ENCODE peak calls at places on chromosome 9, in ten cellular contexts. One of them, this sample, is unnamed.

GRCh38 chr9:93620881-93621820 is 44.8 kb downstream of the PHF2 start:
- DNase-seq in mesenchymal stem cell: no peak
- DNase-seq in K562: no peak
- DNase-seq in brain microvascular endothelial cell: no peak
- DNase-seq in AG04450: no peak
- DNase-seq in cardiac muscle cell: no peak
- DNase-seq in endothelial cell of umbilical vein: no peak
- DNase-seq in CD4-positive, CD25-positive, alpha-beta regulatory T cell: no peak
- DNase-seq in mesendoderm: no peak
- DNase-seq in tibial nerve: no peak
- DNase-seq in this sample: no peak

GRCh38 chr9:34717996-34718614 is 8.2 kb upstream of the CCL21 start:
- DNase-seq in mesenchymal stem cell: peak
- DNase-seq in K562: no peak
- DNase-seq in brain microvascular endothelial cell: no peak
- DNase-seq in AG04450: no peak
- DNase-seq in cardiac muscle cell: no peak
- DNase-seq in endothelial cell of umbilical vein: no peak
- DNase-seq in CD4-positive, CD25-positive, alpha-beta regulatory T cell: no peak
- DNase-seq in mesendoderm: no peak
- DNase-seq in tibial nerve: no peak
- DNase-seq in this sample: no peak

GRCh38 chr9:134683714-134684374 is 42.2 kb downstream of the COL5A1 start:
- DNase-seq in mesenchymal stem cell: no peak
- DNase-seq in K562: no peak
- DNase-seq in brain microvascular endothelial cell: no peak
- DNase-seq in AG04450: no peak
- DNase-seq in cardiac muscle cell: no peak
- DNase-seq in endothelial cell of umbilical vein: no peak
- DNase-seq in CD4-positive, CD25-positive, alpha-beta regulatory T cell: no peak
- DNase-seq in mesendoderm: no peak
- DNase-seq in tibial nerve: no peak
- DNase-seq in this sample: no peak

GRCh38 chr9:22440841-22441240 is 5.8 kb upstream of the DMRTA1 start:
- DNase-seq in mesenchymal stem cell: no peak
- DNase-seq in K562: no peak
- DNase-seq in brain microvascular endothelial cell: no peak
- DNase-seq in AG04450: no peak
- DNase-seq in cardiac muscle cell: no peak
- DNase-seq in endothelial cell of umbilical vein: no peak
- DNase-seq in CD4-positive, CD25-positive, alpha-beta regulatory T cell: no peak
- DNase-seq in mesendoderm: no peak
- DNase-seq in tibial nerve: no peak
- DNase-seq in this sample: no peak

GRCh38 chr9:89745601-89746376 is 141.0 kb downstream of the GADD45G start:
- DNase-seq in mesenchymal stem cell: no peak
- DNase-seq in K562: no peak
- DNase-seq in brain microvascular endothelial cell: no peak
- DNase-seq in AG04450: no peak
- DNase-seq in cardiac muscle cell: no peak
- DNase-seq in endothelial cell of umbilical vein: no peak
- DNase-seq in CD4-positive, CD25-positive, alpha-beta regulatory T cell: no peak
- DNase-seq in mesendoderm: no peak
- DNase-seq in tibial nerve: no peak
- DNase-seq in this sample: no peak

GRCh38 chr9:84169240-84169639 is 171.3 kb downstream of the SLC28A3 start:
- DNase-seq in mesenchymal stem cell: peak
- DNase-seq in K562: no peak
- DNase-seq in brain microvascular endothelial cell: peak
- DNase-seq in AG04450: no peak
- DNase-seq in cardiac muscle cell: no peak
- DNase-seq in endothelial cell of umbilical vein: no peak
- DNase-seq in CD4-positive, CD25-positive, alpha-beta regulatory T cell: no peak
- DNase-seq in mesendoderm: no peak
- DNase-seq in tibial nerve: no peak
- DNase-seq in this sample: no peak

GRCh38 chr9:134659688-134660131 is 18.1 kb downstream of the COL5A1 start:
- DNase-seq in mesenchymal stem cell: no peak
- DNase-seq in K562: no peak
- DNase-seq in brain microvascular endothelial cell: no peak
- DNase-seq in AG04450: no peak
- DNase-seq in cardiac muscle cell: no peak
- DNase-seq in endothelial cell of umbilical vein: no peak
- DNase-seq in CD4-positive, CD25-positive, alpha-beta regulatory T cell: no peak
- DNase-seq in mesendoderm: no peak
- DNase-seq in tibial nerve: no peak
- DNase-seq in this sample: no peak

GRCh38 chr9:116941266-116941665 is 254.2 kb downstream of the TRIM32 start:
- DNase-seq in mesenchymal stem cell: no peak
- DNase-seq in K562: no peak
- DNase-seq in brain microvascular endothelial cell: no peak
- DNase-seq in AG04450: no peak
- DNase-seq in cardiac muscle cell: no peak
- DNase-seq in endothelial cell of umbilical vein: no peak
- DNase-seq in CD4-positive, CD25-positive, alpha-beta regulatory T cell: no peak
- DNase-seq in mesendoderm: no peak
- DNase-seq in tibial nerve: no peak
- DNase-seq in this sample: no peak

GRCh38 chr9:26710008-26710407 is 182.6 kb downstream of the CAAP1 start:
- DNase-seq in mesenchymal stem cell: no peak
- DNase-seq in K562: no peak
- DNase-seq in brain microvascular endothelial cell: no peak
- DNase-seq in AG04450: no peak
- DNase-seq in cardiac muscle cell: no peak
- DNase-seq in endothelial cell of umbilical vein: no peak
- DNase-seq in CD4-positive, CD25-positive, alpha-beta regulatory T cell: no peak
- DNase-seq in mesendoderm: no peak
- DNase-seq in tibial nerve: no peak
- DNase-seq in this sample: no peak

GRCh38 chr9:87873607-87874319 is 8.9 kb upstream of the SPATA31E1 start:
- DNase-seq in mesenchymal stem cell: peak
- DNase-seq in K562: no peak
- DNase-seq in brain microvascular endothelial cell: no peak
- DNase-seq in AG04450: no peak
- DNase-seq in cardiac muscle cell: no peak
- DNase-seq in endothelial cell of umbilical vein: no peak
- DNase-seq in CD4-positive, CD25-positive, alpha-beta regulatory T cell: no peak
- DNase-seq in mesendoderm: no peak
- DNase-seq in tibial nerve: no peak
- DNase-seq in this sample: no peak

GRCh38 chr9:29209748-29210276 is 1636.5 kb upstream of the C9orf72 start:
- DNase-seq in mesenchymal stem cell: no peak
- DNase-seq in K562: no peak
- DNase-seq in brain microvascular endothelial cell: no peak
- DNase-seq in AG04450: no peak
- DNase-seq in cardiac muscle cell: no peak
- DNase-seq in endothelial cell of umbilical vein: no peak
- DNase-seq in CD4-positive, CD25-positive, alpha-beta regulatory T cell: no peak
- DNase-seq in mesendoderm: no peak
- DNase-seq in tibial nerve: no peak
- DNase-seq in this sample: no peak

GRCh38 chr9:5617749-5618148 is 11.2 kb upstream of the RIC1 start:
- DNase-seq in mesenchymal stem cell: no peak
- DNase-seq in K562: no peak
- DNase-seq in brain microvascular endothelial cell: no peak
- DNase-seq in AG04450: no peak
- DNase-seq in cardiac muscle cell: no peak
- DNase-seq in endothelial cell of umbilical vein: no peak
- DNase-seq in CD4-positive, CD25-positive, alpha-beta regulatory T cell: no peak
- DNase-seq in mesendoderm: no peak
- DNase-seq in tibial nerve: no peak
- DNase-seq in this sample: no peak

GRCh38 chr9:123996731-123997421 is 14.7 kb upstream of the LHX2 start:
- DNase-seq in mesenchymal stem cell: no peak
- DNase-seq in K562: no peak
- DNase-seq in brain microvascular endothelial cell: no peak
- DNase-seq in AG04450: no peak
- DNase-seq in cardiac muscle cell: no peak
- DNase-seq in endothelial cell of umbilical vein: no peak
- DNase-seq in CD4-positive, CD25-positive, alpha-beta regulatory T cell: no peak
- DNase-seq in mesendoderm: peak
- DNase-seq in tibial nerve: no peak
- DNase-seq in this sample: no peak

DNA sequence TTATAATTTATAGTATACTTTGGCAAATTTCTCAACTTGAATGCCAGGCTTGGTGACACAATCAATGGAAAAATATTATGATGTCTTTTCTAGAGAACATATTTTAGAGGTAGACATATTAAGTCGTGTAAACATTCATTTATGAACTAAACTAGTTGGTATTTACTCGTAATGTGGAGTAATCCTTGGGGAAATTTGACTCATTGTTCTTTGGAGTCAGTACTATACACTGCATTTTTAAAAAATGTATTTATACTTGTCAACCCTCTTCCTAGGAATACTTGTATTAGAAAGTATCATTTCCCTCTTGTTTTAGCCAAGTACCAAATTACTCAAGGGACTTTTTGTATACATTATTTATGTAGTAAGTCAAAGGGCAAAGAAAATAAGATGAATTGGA is 248.0 kb upstream of the IZUMO3 start:
- DNase-seq in mesenchymal stem cell: no peak
- DNase-seq in K562: no peak
- DNase-seq in brain microvascular endothelial cell: no peak
- DNase-seq in AG04450: no peak
- DNase-seq in cardiac muscle cell: no peak
- DNase-seq in endothelial cell of umbilical vein: no peak
- DNase-seq in CD4-positive, CD25-positive, alpha-beta regulatory T cell: no peak
- DNase-seq in mesendoderm: no peak
- DNase-seq in tibial nerve: no peak
- DNase-seq in this sample: no peak
- H3K27ac ChIP-seq in mesenchymal stem cell: no peak
- H3K27ac ChIP-seq in K562: no peak
- H3K27ac ChIP-seq in brain microvascular endothelial cell: no peak
- H3K27ac ChIP-seq in AG04450: no peak
- H3K27ac ChIP-seq in cardiac muscle cell: no peak
- H3K27ac ChIP-seq in endothelial cell of umbilical vein: no peak
- H3K27ac ChIP-seq in CD4-positive, CD25-positive, alpha-beta regulatory T cell: no peak
- H3K27ac ChIP-seq in mesendoderm: no peak
- H3K27ac ChIP-seq in tibial nerve: no peak
- H3K27ac ChIP-seq in this sample: no peak

GRCh38 chr9:68562456-68562855 is 21.8 kb upstream of the TMEM252 start:
- DNase-seq in mesenchymal stem cell: no peak
- DNase-seq in K562: no peak
- DNase-seq in brain microvascular endothelial cell: no peak
- DNase-seq in AG04450: no peak
- DNase-seq in cardiac muscle cell: no peak
- DNase-seq in endothelial cell of umbilical vein: no peak
- DNase-seq in CD4-positive, CD25-positive, alpha-beta regulatory T cell: no peak
- DNase-seq in mesendoderm: peak
- DNase-seq in tibial nerve: no peak
- DNase-seq in this sample: no peak

GRCh38 chr9:68555416-68555815 is 14.7 kb upstream of the TMEM252 start:
- DNase-seq in mesenchymal stem cell: no peak
- DNase-seq in K562: no peak
- DNase-seq in brain microvascular endothelial cell: no peak
- DNase-seq in AG04450: no peak
- DNase-seq in cardiac muscle cell: no peak
- DNase-seq in endothelial cell of umbilical vein: no peak
- DNase-seq in CD4-positive, CD25-positive, alpha-beta regulatory T cell: no peak
- DNase-seq in mesendoderm: no peak
- DNase-seq in tibial nerve: no peak
- DNase-seq in this sample: no peak

GRCh38 chr9:68560131-68560844 is 19.6 kb upstream of the TMEM252 start:
- DNase-seq in mesenchymal stem cell: peak
- DNase-seq in K562: peak
- DNase-seq in brain microvascular endothelial cell: peak
- DNase-seq in AG04450: peak
- DNase-seq in cardiac muscle cell: peak
- DNase-seq in endothelial cell of umbilical vein: peak
- DNase-seq in CD4-positive, CD25-positive, alpha-beta regulatory T cell: peak
- DNase-seq in mesendoderm: peak
- DNase-seq in tibial nerve: peak
- DNase-seq in this sample: peak
- H3K27ac ChIP-seq in mesenchymal stem cell: no peak
- H3K27ac ChIP-seq in K562: no peak
- H3K27ac ChIP-seq in brain microvascular endothelial cell: no peak
- H3K27ac ChIP-seq in AG04450: peak
- H3K27ac ChIP-seq in cardiac muscle cell: no peak
- H3K27ac ChIP-seq in endothelial cell of umbilical vein: no peak
- H3K27ac ChIP-seq in CD4-positive, CD25-positive, alpha-beta regulatory T cell: no peak
- H3K27ac ChIP-seq in mesendoderm: no peak
- H3K27ac ChIP-seq in tibial nerve: peak
- H3K27ac ChIP-seq in this sample: no peak

DNA sequence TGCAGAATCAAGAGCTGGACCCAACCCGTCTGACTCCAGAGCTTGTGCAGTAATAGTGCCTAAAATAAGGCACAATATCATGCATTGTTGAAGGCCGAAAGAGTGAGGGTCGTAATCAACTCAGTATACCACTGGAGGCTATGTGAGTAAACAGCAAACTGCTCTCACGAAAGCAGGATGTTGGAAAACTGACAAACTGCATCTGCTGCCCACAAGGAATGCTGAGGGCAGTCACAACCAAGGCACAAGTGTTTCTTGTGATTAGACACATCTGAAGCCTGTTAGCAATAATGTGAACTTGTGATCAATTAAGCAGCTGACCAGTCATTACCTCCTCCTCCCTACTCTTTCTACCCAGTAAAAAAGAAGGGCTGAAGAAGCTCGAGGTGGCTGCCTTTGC is 48.8 kb downstream of the TRPM3 start:
- DNase-seq in mesenchymal stem cell: no peak
- DNase-seq in K562: no peak
- DNase-seq in brain microvascular endothelial cell: no peak
- DNase-seq in AG04450: no peak
- DNase-seq in cardiac muscle cell: no peak
- DNase-seq in endothelial cell of umbilical vein: no peak
- DNase-seq in CD4-positive, CD25-positive, alpha-beta regulatory T cell: no peak
- DNase-seq in mesendoderm: no peak
- DNase-seq in tibial nerve: no peak
- DNase-seq in this sample: no peak
- H3K27ac ChIP-seq in mesenchymal stem cell: no peak
- H3K27ac ChIP-seq in K562: no peak
- H3K27ac ChIP-seq in brain microvascular endothelial cell: no peak
- H3K27ac ChIP-seq in AG04450: no peak
- H3K27ac ChIP-seq in cardiac muscle cell: no peak
- H3K27ac ChIP-seq in endothelial cell of umbilical vein: no peak
- H3K27ac ChIP-seq in CD4-positive, CD25-positive, alpha-beta regulatory T cell: no peak
- H3K27ac ChIP-seq in mesendoderm: no peak
- H3K27ac ChIP-seq in tibial nerve: no peak
- H3K27ac ChIP-seq in this sample: no peak

DNA sequence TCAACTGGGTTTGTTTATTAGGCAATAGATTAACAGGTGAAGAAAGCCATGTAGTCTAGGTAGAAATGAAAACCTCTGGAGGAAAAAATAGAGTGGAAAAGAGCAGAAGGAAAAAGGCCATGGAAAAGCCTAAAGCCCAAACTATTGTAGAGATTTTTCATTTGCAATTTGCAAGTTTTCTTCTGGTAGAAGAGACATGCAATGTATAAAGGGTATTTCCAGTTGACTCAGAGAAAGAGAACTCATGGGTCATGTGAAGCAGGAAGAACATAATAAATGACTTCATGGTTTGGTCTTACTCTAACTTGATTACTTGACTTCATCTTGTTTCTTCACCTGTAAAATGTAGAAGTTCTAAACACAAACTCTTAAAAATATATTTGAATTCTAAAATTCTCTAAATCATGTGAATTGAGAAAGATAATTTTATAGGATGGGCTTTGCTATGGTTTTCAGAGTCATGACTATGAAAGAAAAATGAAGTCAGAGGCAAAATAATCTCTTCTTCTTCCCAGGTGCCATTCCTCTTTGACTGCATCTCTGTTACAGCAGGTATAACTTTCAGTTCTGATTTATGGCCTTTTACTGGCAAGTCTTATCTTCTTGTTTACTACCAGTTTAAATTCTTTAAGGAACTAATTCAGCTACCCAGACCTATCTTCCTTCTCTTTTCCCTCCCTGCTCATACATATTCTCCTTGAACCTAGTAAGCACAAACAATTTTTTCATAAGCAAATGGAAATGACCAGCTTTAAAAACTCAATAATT is 47.8 kb upstream of the TMC1 start:
- DNase-seq in mesenchymal stem cell: peak
- DNase-seq in K562: no peak
- DNase-seq in brain microvascular endothelial cell: no peak
- DNase-seq in AG04450: no peak
- DNase-seq in cardiac muscle cell: no peak
- DNase-seq in endothelial cell of umbilical vein: peak
- DNase-seq in CD4-positive, CD25-positive, alpha-beta regulatory T cell: no peak
- DNase-seq in mesendoderm: no peak
- DNase-seq in tibial nerve: no peak
- DNase-seq in this sample: no peak
- H3K27ac ChIP-seq in mesenchymal stem cell: peak
- H3K27ac ChIP-seq in K562: no peak
- H3K27ac ChIP-seq in brain microvascular endothelial cell: peak
- H3K27ac ChIP-seq in AG04450: peak
- H3K27ac ChIP-seq in cardiac muscle cell: no peak
- H3K27ac ChIP-seq in endothelial cell of umbilical vein: peak
- H3K27ac ChIP-seq in CD4-positive, CD25-positive, alpha-beta regulatory T cell: no peak
- H3K27ac ChIP-seq in mesendoderm: no peak
- H3K27ac ChIP-seq in tibial nerve: peak
- H3K27ac ChIP-seq in this sample: no peak

This sample was measured in substantia nigra.